ENCODE peak calls at places on chromosomes 3 and 15, in seven cellular contexts. O is HCT116, M is foreskin fibroblast, A is activated B cell treated with CpG ODN at 0.5 μM for 24 hours, W is progenitor cell of endocrine pancreas, Z is adrenal gland, P is left ventricle myocardium inferior. J is an unnamed sample.

GRCh38 chr15:95016511-95017219 is 785.3 kb downstream of the MCTP2 start:
- DNase-seq in O (no peak), M (peak), A (no peak), W (no peak), Z (no peak), P (no peak), J (no peak)

GRCh38 chr3:159080821-159081220 is 279.0 kb downstream of the MFSD1 start:
- DNase-seq in O (no peak), M (no peak), A (no peak), W (no peak), Z (no peak), P (no peak), J (no peak)

GRCh38 chr3:162338514-162338913 is 841.9 kb downstream of the OTOL1 start:
- DNase-seq in O (no peak), M (peak), A (no peak), W (no peak), Z (no peak), P (no peak), J (no peak)

GRCh38 chr3:87227835-87228144 is 681 bp downstream of the CHMP2B start:
- DNase-seq in O (no peak), M (no peak), A (no peak), W (no peak), Z (no peak), P (no peak), J (no peak)

GRCh38 chr3:191005790-191006189 is 143.3 kb upstream of the GMNC start:
- DNase-seq in O (no peak), M (no peak), A (no peak), W (no peak), Z (no peak), P (no peak), J (no peak)

GRCh38 chr3:142808103-142808917 is 80.6 kb downstream of the PCOLCE2 start:
- DNase-seq in O (peak), M (peak), A (no peak), W (no peak), Z (no peak), P (no peak), J (no peak)

GRCh38 chr15:40908095-40908494 is 13.8 kb downstream of the VPS18 start:
- DNase-seq in O (no peak), M (no peak), A (no peak), W (no peak), Z (no peak), P (no peak), J (no peak)

GRCh38 chr3:83734656-83735055 is 1224.1 kb upstream of the CADM2 start:
- DNase-seq in O (no peak), M (no peak), A (no peak), W (no peak), Z (no peak), P (no peak), J (no peak)

GRCh38 chr3:183428140-183429023 is at the start of gene MCF2L2:
- DNase-seq in O (peak), M (peak), A (peak), W (peak), Z (peak), P (peak), J (peak)

GRCh38 chr3:107271787-107272387 is 105.4 kb upstream of the CCDC54 start:
- DNase-seq in O (peak), M (peak), A (no peak), W (no peak), Z (no peak), P (no peak), J (no peak)

GRCh38 chr15:70541511-70541910 is 221.8 kb downstream of the UACA start:
- DNase-seq in O (no peak), M (no peak), A (no peak), W (no peak), Z (peak), P (no peak), J (no peak)

GRCh38 chr3:172987268-172987667 is 153.8 kb downstream of the SPATA16 start:
- DNase-seq in O (peak), M (no peak), A (no peak), W (no peak), Z (no peak), P (no peak), J (peak)

GRCh38 chr15:40477703-40478269 is 7.0 kb downstream of the CHST14 start:
- DNase-seq in O (no peak), M (no peak), A (no peak), W (no peak), Z (no peak), P (no peak), J (no peak)

GRCh38 chr3:64399205-64399800 is 174.0 kb upstream of the PRICKLE2 start:
- DNase-seq in O (peak), M (peak), A (no peak), W (no peak), Z (peak), P (no peak), J (peak)

GRCh38 chr15:77824361-77824985 is 191.8 kb upstream of the LINGO1 start:
- DNase-seq in O (no peak), M (no peak), A (no peak), W (no peak), Z (no peak), P (no peak), J (no peak)

GRCh38 chr3:192183109-192183508 is 544.2 kb downstream of the FGF12 start:
- DNase-seq in O (no peak), M (no peak), A (no peak), W (no peak), Z (no peak), P (no peak), J (no peak)

GRCh38 chr3:192194081-192194480 is 533.3 kb downstream of the FGF12 start:
- DNase-seq in O (no peak), M (no peak), A (no peak), W (no peak), Z (no peak), P (no peak), J (no peak)

GRCh38 chr3:192187485-192188051 is 539.8 kb downstream of the FGF12 start:
- DNase-seq in O (no peak), M (no peak), A (no peak), W (no peak), Z (no peak), P (no peak), J (no peak)

GRCh38 chr3:192186508-192186907 is 540.8 kb downstream of the FGF12 start:
- DNase-seq in O (no peak), M (no peak), A (no peak), W (no peak), Z (no peak), P (no peak), J (no peak)

DNA sequence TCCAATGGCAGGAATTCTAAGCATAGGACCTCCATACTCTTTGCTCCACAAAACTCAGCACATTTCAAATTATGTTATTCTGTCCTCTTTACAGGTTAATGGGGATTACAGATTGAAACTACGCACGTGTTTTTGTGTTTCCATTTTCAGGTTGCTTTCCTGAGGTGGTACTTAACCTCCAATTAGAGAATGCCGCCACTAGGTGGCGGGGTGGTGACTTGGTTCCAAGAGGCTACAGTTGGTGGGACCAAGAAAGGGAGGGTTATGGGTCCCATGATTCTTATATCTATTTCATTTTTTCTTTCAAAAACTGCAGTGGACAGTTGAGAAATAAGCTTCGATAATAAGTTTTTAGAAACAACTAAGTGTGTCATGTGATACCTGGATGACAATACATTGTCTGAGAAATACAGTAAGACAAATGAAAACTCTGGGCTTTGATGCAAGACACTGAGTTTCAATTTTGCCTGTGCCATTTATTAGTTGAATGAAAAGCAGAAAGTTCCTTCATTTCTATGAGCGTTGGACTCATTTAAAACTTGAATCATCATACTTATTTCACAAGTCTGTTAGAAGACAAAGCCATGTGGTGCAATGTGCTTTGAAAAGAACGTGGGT is 539.0 kb downstream of the FGF12 start:
- DNase-seq in O (peak), M (no peak), A (no peak), W (peak), Z (peak), P (peak), J (peak)
- TF ChIP-seq CTCF in O (peak), M (peak), A (no peak), W (peak), Z (peak), P (peak), J (peak)

GRCh38 chr3:48993834-48994233 is 3.8 kb downstream of the P4HTM start:
- DNase-seq in O (no peak), M (no peak), A (no peak), W (no peak), Z (no peak), P (no peak), J (no peak)
- TF ChIP-seq CTCF in O (no peak), M (no peak), A (no peak), W (no peak), Z (no peak), P (no peak), J (no peak)

DNA sequence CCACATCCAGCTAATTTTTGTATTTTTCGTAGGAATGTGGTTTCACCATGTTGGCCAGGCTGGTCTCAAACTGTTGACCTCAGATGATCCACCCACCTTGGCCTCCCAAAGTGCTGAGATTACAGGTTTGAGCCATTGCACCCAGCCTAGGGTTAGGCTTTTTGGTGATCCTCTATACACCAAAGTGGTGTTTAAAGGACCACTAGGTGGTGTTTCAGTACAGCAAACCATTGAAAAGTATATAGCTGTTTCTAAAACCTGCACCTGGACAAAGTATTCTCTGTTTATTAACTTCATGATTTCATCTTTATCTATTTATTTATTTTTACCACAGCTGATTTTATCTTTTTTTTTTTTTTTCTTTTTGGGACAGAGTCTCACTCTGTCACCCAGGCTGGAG is 68.4 kb downstream of the MINDY2 start:
- DNase-seq in O (no peak), M (no peak), A (no peak), W (no peak), Z (no peak), P (no peak), J (no peak)
- TF ChIP-seq CTCF in O (peak), M (peak), A (no peak), W (peak), Z (peak), P (peak), J (no peak)

DNA sequence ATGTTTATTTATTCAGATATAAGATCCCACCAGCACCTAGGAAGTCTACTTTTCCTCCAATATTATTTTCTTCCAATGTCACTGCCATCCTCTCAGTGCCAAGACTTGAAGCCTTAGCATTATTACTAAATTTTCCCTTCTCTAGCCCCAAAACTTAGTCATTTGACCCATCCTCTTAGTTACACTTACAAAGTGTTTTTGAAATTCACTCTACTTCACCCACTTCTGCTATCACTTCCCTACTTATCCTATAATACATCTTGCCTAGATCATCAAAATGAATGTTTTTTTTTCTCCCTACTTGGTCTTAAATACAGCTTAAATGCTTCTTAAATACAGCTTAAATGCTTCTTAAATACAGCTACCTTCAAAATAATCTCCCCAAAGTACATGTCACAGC is 376.6 kb downstream of the RSL24D1 start:
- DNase-seq in O (no peak), M (no peak), A (no peak), W (no peak), Z (no peak), P (no peak), J (no peak)
- TF ChIP-seq CTCF in O (no peak), M (no peak), A (no peak), W (no peak), Z (no peak), P (no peak), J (no peak)

GRCh38 chr3:16724487-16724886 is 119.3 kb upstream of the DAZL start:
- DNase-seq in O (no peak), M (no peak), A (no peak), W (no peak), Z (no peak), P (no peak), J (no peak)

GRCh38 chr3:16723994-16724393 is 118.8 kb upstream of the DAZL start:
- DNase-seq in O (peak), M (peak), A (no peak), W (no peak), Z (no peak), P (no peak), J (peak)

GRCh38 chr3:16728762-16729745 is 123.8 kb upstream of the DAZL start:
- DNase-seq in O (no peak), M (peak), A (no peak), W (no peak), Z (no peak), P (no peak), J (no peak)
- TF ChIP-seq CTCF in O (no peak), M (no peak), A (no peak), W (no peak), Z (no peak), P (no peak), J (no peak)

GRCh38 chr15:73244333-73244732 is 124.4 kb downstream of the HCN4 start:
- DNase-seq in O (peak), M (no peak), A (no peak), W (no peak), Z (no peak), P (no peak), J (no peak)
- TF ChIP-seq CTCF in O (peak), M (no peak), A (no peak), W (peak), Z (no peak), P (peak), J (no peak)